ENCODE peak calls at places on chromosomes 2 and 18, in nine cellular contexts. H, K, E, A, X, L, J, R and I are unnamed samples.

GRCh38 chr2:207015901-207016300 is 76.6 kb downstream of the CPO start:
- DNase-seq in R (no peak), X (no peak), E (no peak), H (no peak), A (no peak), L (no peak), K (peak; percentile 20), J (no peak), I (peak; percentile 30)

GRCh38 chr2:76197428-76197827 is 486.7 kb upstream of the GCFC2 start:
- DNase-seq in H (no peak), X (no peak), J (no peak), E (no peak), A (no peak), R (no peak), K (no peak), L (no peak), I (no peak)

GRCh38 chr2:113117594-113118262 is 9.7 kb upstream of the IL1RN start:
- DNase-seq in E (peak; percentile 37), J (peak; percentile 52), H (no peak), L (peak; percentile 56), X (no peak), A (no peak), R (no peak), K (peak; percentile 90), I (no peak)

GRCh38 chr2:198438326-198438725 is 633.9 kb downstream of the PLCL1 start:
- DNase-seq in X (no peak), E (no peak), A (no peak), K (no peak), R (no peak), L (no peak), J (no peak), H (no peak), I (no peak)

GRCh38 chr2:44578401-44579135 is 216.8 kb downstream of the CAMKMT start:
- DNase-seq in J (peak; percentile 93), E (no peak), X (no peak), K (peak; percentile 70), H (no peak), A (no peak), R (no peak), L (no peak), I (peak; percentile 95)

GRCh38 chr2:98460573-98461560 is 16.2 kb downstream of the INPP4A start:
- DNase-seq in A (no peak), K (no peak), X (peak; percentile 54), R (peak; percentile 64), E (no peak), J (peak; percentile 44), H (peak; percentile 45), L (no peak), I (no peak)

GRCh38 chr18:12890500-12890899 is 6.5 kb upstream of the PTPN2 start:
- DNase-seq in K (no peak), A (no peak), X (no peak), E (no peak), R (no peak), H (no peak), L (no peak), J (peak; percentile 49), I (peak; percentile 43)

GRCh38 chr2:158953926-158954763 is 14.3 kb upstream of the TANC1 start:
- DNase-seq in X (no peak), A (peak; percentile 71), H (peak; percentile 81), J (peak; percentile 83), R (no peak), E (peak; percentile 86), L (peak; percentile 65), K (peak; percentile 94), I (peak; percentile 67)

GRCh38 chr2:27369471-27370025 is 590 bp downstream of the EIF2B4 start:
- DNase-seq in L (no peak), E (peak; percentile 82), H (no peak), X (no peak), K (peak; percentile 64), J (peak; percentile 72), R (no peak), A (peak; percentile 62), I (peak; percentile 65)

GRCh38 chr18:57475903-57476302 is 40.7 kb downstream of the ONECUT2 start:
- DNase-seq in H (no peak), X (no peak), K (no peak), L (no peak), A (no peak), E (no peak), J (peak; percentile 13), R (no peak), I (no peak)

GRCh38 chr2:109497447-109497846 is 116.3 kb downstream of the SEPTIN10 start:
- DNase-seq in H (no peak), J (no peak), R (no peak), E (no peak), L (no peak), A (no peak), K (peak; percentile 79), X (no peak), I (no peak)

GRCh38 chr2:10447300-10448207 is 573 bp downstream of the ODC1 start:
- DNase-seq in H (no peak), E (peak; percentile 63), R (no peak), A (peak; percentile 28), L (peak; percentile 83), X (no peak), J (no peak), K (peak; percentile 40), I (no peak)

GRCh38 chr18:48955528-48956261 is 4.9 kb upstream of the SMAD7 start:
- DNase-seq in E (peak; percentile 64), K (peak; percentile 98), A (no peak), X (no peak), L (peak; percentile 63), R (no peak), J (no peak), H (peak; percentile 43), I (no peak)

GRCh38 chr2:141386168-141386567 is 744.6 kb downstream of the LRP1B start:
- DNase-seq in E (no peak), J (no peak), K (no peak), X (no peak), R (no peak), A (no peak), H (no peak), L (no peak), I (no peak)

GRCh38 chr18:45916302-45916701 is 50.8 kb downstream of the EPG5 start:
- DNase-seq in A (peak; percentile 6), R (no peak), J (peak; percentile 3), X (no peak), E (no peak), H (no peak), L (no peak), K (no peak), I (no peak)

GRCh38 chr2:100334929-100335328 is 12.6 kb upstream of the LONRF2 start:
- DNase-seq in E (no peak), A (no peak), R (no peak), L (no peak), H (no peak), J (no peak), K (no peak), X (no peak), I (no peak)

GRCh38 chr18:58819051-58819450 is 45.6 kb upstream of the ZNF532 start:
- DNase-seq in A (no peak), X (no peak), E (no peak), H (no peak), K (no peak), L (no peak), R (no peak), J (no peak), I (no peak)

GRCh38 chr2:169709970-169710369 is 15.7 kb downstream of the PHOSPHO2 start:
- DNase-seq in J (no peak), K (no peak), X (no peak), H (no peak), R (no peak), A (no peak), L (peak; percentile 66), E (no peak), I (no peak)

GRCh38 chr2:238021327-238021726 is 39.5 kb upstream of the SCLY start:
- DNase-seq in R (no peak), E (no peak), K (no peak), L (no peak), J (no peak), H (no peak), X (no peak), A (no peak), I (no peak)